ENCODE peak calls at places on chromosomes 3 and 15, in seven cellular contexts. F is H1, S is GM12878, X is GM12891, J is HepG2, U is SK-N-SH, P is K562. M is an unnamed sample.

GRCh38 chr3:94784274-94784673 is 721.4 kb downstream of the NSUN3 start:
- DNase-seq in X (no peak), U (no peak), P (no peak), J (no peak), F (no peak), S (no peak), M (no peak)

GRCh38 chr3:40079203-40079844 is 230.2 kb upstream of the EIF1B start:
- DNase-seq in P (no peak), S (no peak), U (no peak), F (no peak), X (no peak), J (peak), M (no peak)

GRCh38 chr3:178186666-178187065 is 349.6 kb upstream of the KCNMB2 start:
- DNase-seq in S (no peak), J (no peak), F (no peak), X (no peak), U (no peak), P (no peak), M (no peak)

GRCh38 chr3:161851941-161852566 is 355.4 kb downstream of the OTOL1 start:
- DNase-seq in U (peak), J (peak), X (peak), P (peak), S (peak), F (peak), M (peak)

GRCh38 chr15:66808181-66808824 is 106.3 kb downstream of the SMAD6 start:
- DNase-seq in U (no peak), S (no peak), X (no peak), P (no peak), J (no peak), F (no peak), M (no peak)

GRCh38 chr3:190258634-190259033 is 63.6 kb downstream of the CLDN1 start:
- DNase-seq in U (no peak), X (no peak), P (no peak), F (no peak), S (no peak), J (peak), M (no peak)

GRCh38 chr15:85474700-85475316 is 94.4 kb downstream of the AKAP13 start:
- DNase-seq in X (no peak), J (no peak), F (no peak), S (peak), U (no peak), P (no peak), M (no peak)

GRCh38 chr3:88188436-88188835 is 38.7 kb downstream of the C3orf38 start:
- DNase-seq in J (peak), P (peak), F (no peak), U (peak), S (no peak), X (no peak), M (no peak)

GRCh38 chr3:79651536-79652065 is 116.2 kb downstream of the ROBO1 start:
- DNase-seq in X (no peak), F (no peak), P (no peak), J (no peak), U (no peak), S (no peak), M (no peak)

GRCh38 chr15:66619152-66619903 is 53.5 kb upstream of the LCTL start:
- DNase-seq in S (no peak), X (peak), U (peak), P (peak), J (peak), F (peak), M (peak)

GRCh38 chr3:99355465-99355864 is 282.9 kb upstream of the COL8A1 start:
- DNase-seq in U (no peak), S (no peak), P (no peak), F (no peak), J (no peak), X (no peak), M (no peak)

GRCh38 chr3:194671511-194671899 is 486 bp downstream of the LSG1 start:
- DNase-seq in J (peak), P (no peak), X (no peak), S (no peak), F (no peak), U (peak), M (no peak)

GRCh38 chr3:73592154-73592877 is 32.4 kb downstream of the PDZRN3 start:
- DNase-seq in P (no peak), F (no peak), J (no peak), U (no peak), X (no peak), S (no peak), M (no peak)

GRCh38 chr15:77898811-77899730 is 178.4 kb downstream of the TBC1D2B start:
- DNase-seq in F (no peak), U (no peak), X (no peak), P (peak), J (no peak), S (no peak), M (no peak)

GRCh38 chr3:185024966-185025365 is 127.9 kb downstream of the C3orf70 start:
- DNase-seq in P (no peak), S (no peak), U (no peak), J (no peak), F (no peak), X (no peak), M (no peak)

GRCh38 chr3:4290272-4290893 is 12.8 kb upstream of the SETMAR start:
- DNase-seq in P (peak), X (no peak), J (peak), S (no peak), F (no peak), U (peak), M (no peak)

DNA sequence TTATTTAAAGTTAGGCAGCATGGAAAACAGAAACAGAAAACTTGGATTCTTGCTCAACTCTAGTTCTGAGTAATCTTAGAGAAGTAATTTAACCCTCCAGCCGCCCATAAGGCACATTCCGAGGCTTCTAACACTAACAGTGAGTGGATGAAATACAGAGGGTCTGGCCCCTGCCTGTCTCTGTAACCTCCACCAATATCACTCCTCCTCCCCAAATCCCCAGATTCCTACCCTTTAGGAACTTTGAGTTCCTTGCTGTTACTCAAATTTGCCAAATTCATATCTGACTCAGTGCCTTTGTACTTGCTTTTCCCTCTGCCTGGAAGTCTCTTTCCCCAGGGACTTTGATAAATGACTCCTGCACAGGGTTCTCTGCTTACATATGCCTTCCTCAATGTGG is 112.5 kb upstream of the TGFBR2 start:
- DNase-seq in P (no peak), X (no peak), U (no peak), S (no peak), J (no peak), F (no peak), M (no peak)
- TF ChIP-seq TAF1 in P (no peak), X (no peak), U (no peak), S (no peak), J (no peak), F (no peak), M (no peak)

GRCh38 chr15:73782339-73782979 is 29.3 kb upstream of the INSYN1 start:
- DNase-seq in X (no peak), U (no peak), F (no peak), S (no peak), J (no peak), P (no peak), M (no peak)
- TF ChIP-seq TAF1 in X (no peak), U (no peak), F (no peak), S (no peak), J (no peak), P (no peak), M (no peak)

GRCh38 chr3:134250717-134251220 is at the start of gene RYK:
- DNase-seq in X (peak), J (peak), F (peak), U (peak), P (peak), S (no peak), M (peak)

GRCh38 chr3:134251731-134252391 is 1.2 kb upstream of the RYK start:
- DNase-seq in S (no peak), J (peak), P (no peak), F (no peak), U (peak), X (no peak), M (no peak)

GRCh38 chr3:134252766-134253165 is 2.1 kb upstream of the RYK start:
- DNase-seq in X (no peak), F (no peak), U (no peak), S (no peak), P (no peak), J (no peak), M (no peak)

GRCh38 chr3:134255399-134255798 is 4.7 kb upstream of the RYK start:
- DNase-seq in J (no peak), S (no peak), P (no peak), X (no peak), F (no peak), U (no peak), M (no peak)

DNA sequence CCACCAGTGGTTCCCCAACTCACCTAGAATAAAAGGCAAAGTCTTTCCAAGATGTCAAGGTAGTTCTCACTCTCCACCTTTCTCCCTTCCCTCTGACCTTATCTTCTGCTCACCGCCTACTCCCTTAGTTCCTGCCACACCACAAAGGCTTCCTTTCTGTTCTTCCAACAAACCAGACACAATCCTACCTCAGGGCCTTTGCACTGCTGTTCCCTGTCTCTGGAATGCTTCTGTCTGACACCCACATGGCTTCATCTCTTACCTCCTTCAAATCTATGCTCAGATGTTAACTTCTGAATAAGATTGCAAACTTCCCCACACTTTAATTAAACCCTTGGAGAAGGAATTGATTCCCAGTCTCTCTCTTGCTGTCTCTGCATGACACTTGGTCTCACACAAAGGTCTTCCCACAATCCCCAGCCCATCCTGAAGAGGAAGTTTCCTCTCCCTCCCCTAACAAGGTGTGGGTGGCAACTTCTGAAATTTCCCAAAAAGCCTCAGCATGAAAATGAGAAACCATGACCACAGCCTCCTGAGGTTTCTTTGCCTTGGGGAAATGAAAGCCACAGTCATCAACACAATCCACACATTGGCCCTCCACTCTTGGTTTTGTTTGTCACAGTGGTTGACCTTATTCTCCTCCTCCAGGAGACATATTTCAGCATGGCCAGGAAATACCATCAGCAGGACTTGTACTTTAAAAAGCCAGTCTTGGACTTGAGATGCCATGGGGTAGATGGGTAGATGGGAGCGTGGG is 3.0 kb upstream of the RYK start:
- DNase-seq in S (no peak), P (no peak), U (no peak), F (no peak), X (no peak), J (no peak), M (no peak)
- TF ChIP-seq TAF1 in S (no peak), P (no peak), U (no peak), F (no peak), X (no peak), J (no peak), M (no peak)

GRCh38 chr15:70314652-70315051 is 216.9 kb upstream of the TLE3 start:
- DNase-seq in F (no peak), X (no peak), S (no peak), U (no peak), P (no peak), J (no peak), M (no peak)

GRCh38 chr15:70314018-70314354 is 216.3 kb upstream of the TLE3 start:
- DNase-seq in F (no peak), U (no peak), P (no peak), S (no peak), J (no peak), X (no peak), M (no peak)

GRCh38 chr15:70315431-70315830 is 217.7 kb upstream of the TLE3 start:
- DNase-seq in J (no peak), S (no peak), U (no peak), X (no peak), F (no peak), P (no peak), M (no peak)

GRCh38 chr15:70311821-70312220 is 214.1 kb upstream of the TLE3 start:
- DNase-seq in U (no peak), J (no peak), X (no peak), S (no peak), F (no peak), P (no peak), M (no peak)

DNA sequence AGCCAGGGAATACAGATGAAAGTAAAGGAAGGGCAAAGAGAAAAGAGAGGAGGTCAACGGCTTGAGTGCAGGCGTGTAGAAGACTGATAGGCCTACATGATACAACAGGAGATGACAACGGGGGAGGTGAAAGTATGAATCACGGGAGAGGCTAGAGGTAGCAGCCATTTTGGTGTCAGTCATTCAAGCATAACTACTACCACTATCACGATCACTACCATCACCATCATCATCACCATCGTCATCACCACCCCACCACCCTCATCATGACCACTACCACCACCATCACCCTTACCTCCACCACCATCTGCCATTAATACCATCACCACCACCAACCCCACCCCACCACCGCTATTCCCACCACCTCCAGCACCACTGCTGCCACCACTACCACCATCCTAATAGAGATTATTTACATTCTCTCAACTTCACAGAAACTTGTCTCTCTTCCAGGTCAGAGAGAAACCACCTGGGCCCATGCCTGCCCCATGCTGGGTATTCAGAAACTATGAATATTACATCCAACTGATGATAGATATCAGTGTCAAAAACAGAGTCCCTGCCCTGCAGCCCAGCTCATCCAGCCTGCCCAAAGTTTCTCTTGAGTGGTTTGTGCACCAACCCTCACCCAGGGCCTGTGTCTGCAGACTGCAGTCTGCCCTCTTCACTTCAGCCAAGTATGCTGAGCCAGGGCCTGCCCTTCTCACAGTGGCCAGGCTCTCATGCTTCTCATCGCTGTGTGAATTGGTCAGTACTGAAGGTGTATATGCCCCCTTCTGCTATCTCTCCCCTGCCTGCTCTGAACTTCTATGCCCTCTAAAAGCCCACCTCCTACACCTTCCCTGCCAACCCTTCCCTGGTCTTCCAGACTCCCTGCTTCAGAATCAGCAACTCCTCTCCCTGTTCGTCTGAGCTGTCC is 215.6 kb upstream of the TLE3 start:
- DNase-seq in P (no peak), X (no peak), U (no peak), F (no peak), S (no peak), J (no peak), M (no peak)
- TF ChIP-seq TAF1 in P (no peak), X (no peak), U (no peak), F (no peak), S (no peak), J (no peak), M (no peak)

GRCh38 chr3:81782585-81782984 is 21.1 kb upstream of the GBE1 start:
- DNase-seq in U (no peak), X (no peak), P (no peak), J (no peak), S (no peak), F (no peak), M (no peak)

GRCh38 chr3:81776643-81777042 is 15.2 kb upstream of the GBE1 start:
- DNase-seq in X (no peak), S (no peak), U (no peak), P (no peak), J (no peak), F (no peak), M (no peak)

DNA sequence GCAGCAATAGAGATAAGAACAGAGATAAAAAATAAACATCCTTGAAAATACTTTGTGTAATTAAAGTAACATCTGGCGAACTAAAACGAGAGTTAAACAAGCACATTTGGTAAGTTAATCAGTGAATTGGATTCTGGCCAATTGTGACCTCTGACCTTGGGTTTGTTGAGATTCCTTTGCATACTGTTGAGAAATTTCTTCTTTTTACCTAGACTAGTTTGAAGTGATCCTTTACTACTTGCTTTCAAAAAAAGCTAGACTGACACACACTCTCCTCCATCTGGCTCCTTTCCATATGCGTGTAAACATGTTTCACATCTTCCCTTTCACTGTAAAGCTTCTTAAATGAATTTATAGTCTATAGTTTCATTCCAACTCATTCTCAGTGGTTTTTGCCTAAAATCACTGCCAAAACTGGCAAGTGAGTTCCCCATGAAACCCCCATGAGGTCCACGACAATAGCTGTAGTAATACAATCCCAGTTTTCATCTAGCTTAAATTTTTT is 17.3 kb upstream of the GBE1 start:
- DNase-seq in F (no peak), X (no peak), J (no peak), P (no peak), S (peak), U (no peak), M (no peak)
- TF ChIP-seq TAF1 in F (no peak), X (no peak), J (no peak), P (no peak), S (no peak), U (no peak), M (no peak)

DNA sequence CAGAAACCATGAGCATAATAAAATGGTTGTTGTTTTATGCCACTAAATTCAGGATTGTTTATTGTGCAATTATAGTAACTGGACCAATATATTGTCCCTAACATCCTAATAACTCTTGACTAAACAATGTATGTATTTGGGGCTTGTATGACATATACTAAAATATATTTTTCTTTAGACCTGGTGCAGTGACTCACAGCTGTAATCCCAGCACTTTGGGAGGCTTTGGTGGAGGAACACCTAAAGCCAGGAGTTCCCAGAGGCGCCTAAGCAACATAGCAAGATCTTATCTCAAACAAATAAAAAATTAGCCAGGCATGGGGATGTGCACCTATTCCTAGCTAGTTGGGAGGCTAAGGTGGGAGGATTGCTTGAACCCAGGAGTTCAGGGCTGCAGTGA is 180.4 kb downstream of the SUCNR1 start:
- DNase-seq in U (no peak), J (no peak), F (no peak), S (no peak), P (no peak), X (no peak), M (no peak)
- TF ChIP-seq TAF1 in U (no peak), J (no peak), F (no peak), S (no peak), P (no peak), X (no peak), M (no peak)

GRCh38 chr15:31358957-31359721 is 32.5 kb downstream of the KLF13 start:
- DNase-seq in S (no peak), P (no peak), J (no peak), X (no peak), F (no peak), U (no peak), M (no peak)
- TF ChIP-seq TAF1 in S (no peak), P (no peak), J (no peak), X (no peak), F (no peak), U (no peak), M (no peak)

DNA sequence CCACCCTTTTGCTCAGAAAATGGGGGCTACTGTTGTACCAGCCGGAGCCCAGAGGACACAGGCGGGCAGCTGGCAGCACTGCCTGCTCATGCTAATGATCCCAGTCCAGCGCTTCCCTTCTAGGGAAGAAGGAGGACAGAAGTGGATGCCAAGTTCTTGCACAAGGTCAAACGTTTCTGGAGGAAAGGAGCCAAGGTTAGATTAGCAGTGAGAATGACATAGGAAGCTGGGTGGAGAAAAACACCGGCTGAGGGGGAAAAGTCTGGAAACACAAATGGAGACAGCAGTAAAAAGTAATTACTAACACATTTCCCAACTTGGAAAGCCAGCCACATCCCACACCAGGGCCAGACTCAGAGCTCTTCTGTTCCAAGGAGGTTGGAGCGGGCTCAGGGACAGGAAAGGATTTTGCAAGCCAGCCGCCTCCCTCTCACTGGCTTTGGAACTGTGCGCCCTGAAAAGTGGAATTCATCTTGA is 133.8 kb downstream of the CD47 start:
- DNase-seq in S (no peak), J (no peak), P (no peak), F (no peak), U (peak), X (no peak), M (no peak)
- TF ChIP-seq TAF1 in S (no peak), J (no peak), P (no peak), F (no peak), U (no peak), X (no peak), M (no peak)

GRCh38 chr15:47718474-47719440 is 1.5 kb downstream of the SEMA6D start:
- DNase-seq in P (no peak), U (peak), S (no peak), X (no peak), F (peak), J (no peak), M (no peak)
- TF ChIP-seq TAF1 in P (no peak), U (no peak), S (no peak), X (no peak), F (no peak), J (no peak), M (no peak)

M was measured in GM12892.